ENCODE peak calls at places on chromosomes 12 and 14, in five cellular contexts. One of them, this sample, is unnamed.

GRCh38 chr12:16606201-16606849 is 363 bp upstream of the LMO3 start:
- DNase-seq in posterior cingulate gyrus: peak
- DNase-seq in cardiac fibroblast: peak
- DNase-seq in GM23338: peak
- DNase-seq in GM04503: no peak
- DNase-seq in this sample: no peak

GRCh38 chr12:106693421-106693820 is 81.1 kb upstream of the RIC8B start:
- DNase-seq in posterior cingulate gyrus: no peak
- DNase-seq in cardiac fibroblast: no peak
- DNase-seq in GM23338: no peak
- DNase-seq in GM04503: no peak
- DNase-seq in this sample: no peak

GRCh38 chr14:21083565-21084325 is 13.6 kb downstream of the ARHGEF40 start:
- DNase-seq in posterior cingulate gyrus: no peak
- DNase-seq in cardiac fibroblast: no peak
- DNase-seq in GM23338: no peak
- DNase-seq in GM04503: no peak
- DNase-seq in this sample: no peak

GRCh38 chr14:22819191-22819988 is 4.2 kb upstream of the SLC7A7 start:
- DNase-seq in posterior cingulate gyrus: no peak
- DNase-seq in cardiac fibroblast: peak
- DNase-seq in GM23338: peak
- DNase-seq in GM04503: peak
- DNase-seq in this sample: no peak

GRCh38 chr12:54300732-54301427 is at the start of gene NFE2:
- DNase-seq in posterior cingulate gyrus: no peak
- DNase-seq in cardiac fibroblast: peak
- DNase-seq in GM23338: peak
- DNase-seq in GM04503: no peak
- DNase-seq in this sample: no peak

GRCh38 chr14:91062600-91062999 is 2.2 kb upstream of the RPS6KA5 start:
- DNase-seq in posterior cingulate gyrus: no peak
- DNase-seq in cardiac fibroblast: no peak
- DNase-seq in GM23338: no peak
- DNase-seq in GM04503: no peak
- DNase-seq in this sample: no peak

GRCh38 chr14:39469094-39469710 is 37.0 kb upstream of the FBXO33 start:
- DNase-seq in posterior cingulate gyrus: no peak
- DNase-seq in cardiac fibroblast: peak
- DNase-seq in GM23338: peak
- DNase-seq in GM04503: no peak
- DNase-seq in this sample: no peak

GRCh38 chr12:122035292-122035691 is 13.6 kb downstream of the BCL7A start:
- DNase-seq in posterior cingulate gyrus: no peak
- DNase-seq in cardiac fibroblast: no peak
- DNase-seq in GM23338: no peak
- DNase-seq in GM04503: no peak
- DNase-seq in this sample: no peak

GRCh38 chr12:93247313-93248057 is 130.2 kb upstream of the NUDT4 start:
- DNase-seq in posterior cingulate gyrus: no peak
- DNase-seq in cardiac fibroblast: peak
- DNase-seq in GM23338: no peak
- DNase-seq in GM04503: no peak
- DNase-seq in this sample: no peak

GRCh38 chr12:6272300-6273208 is 37.9 kb upstream of the PLEKHG6 start:
- DNase-seq in posterior cingulate gyrus: no peak
- DNase-seq in cardiac fibroblast: no peak
- DNase-seq in GM23338: peak
- DNase-seq in GM04503: no peak
- DNase-seq in this sample: peak

GRCh38 chr12:123902821-123903220 is 69.8 kb downstream of the CCDC92 start:
- DNase-seq in posterior cingulate gyrus: no peak
- DNase-seq in cardiac fibroblast: no peak
- DNase-seq in GM23338: no peak
- DNase-seq in GM04503: no peak
- DNase-seq in this sample: no peak

GRCh38 chr12:108305520-108305919 is 33.6 kb downstream of the CMKLR1 start:
- DNase-seq in posterior cingulate gyrus: peak
- DNase-seq in cardiac fibroblast: peak
- DNase-seq in GM23338: no peak
- DNase-seq in GM04503: peak
- DNase-seq in this sample: no peak

GRCh38 chr12:98696036-98696646 is 51.1 kb downstream of the APAF1 start:
- DNase-seq in posterior cingulate gyrus: no peak
- DNase-seq in cardiac fibroblast: no peak
- DNase-seq in GM23338: peak
- DNase-seq in GM04503: no peak
- DNase-seq in this sample: no peak

GRCh38 chr14:69327507-69327906 is 67.5 kb downstream of the GALNT16 start:
- DNase-seq in posterior cingulate gyrus: peak
- DNase-seq in cardiac fibroblast: no peak
- DNase-seq in GM23338: no peak
- DNase-seq in GM04503: no peak
- DNase-seq in this sample: no peak

GRCh38 chr14:52885230-52885629 is 65.6 kb downstream of the FERMT2 start:
- DNase-seq in posterior cingulate gyrus: no peak
- DNase-seq in cardiac fibroblast: peak
- DNase-seq in GM23338: no peak
- DNase-seq in GM04503: peak
- DNase-seq in this sample: no peak

GRCh38 chr12:84910549-84911241 is 1.9 kb downstream of the SLC6A15 start:
- DNase-seq in posterior cingulate gyrus: peak
- DNase-seq in cardiac fibroblast: peak
- DNase-seq in GM23338: peak
- DNase-seq in GM04503: no peak
- DNase-seq in this sample: no peak

GRCh38 chr12:92570056-92570753 is 132.6 kb upstream of the PLEKHG7 start:
- DNase-seq in posterior cingulate gyrus: no peak
- DNase-seq in cardiac fibroblast: peak
- DNase-seq in GM23338: peak
- DNase-seq in GM04503: peak
- DNase-seq in this sample: peak

GRCh38 chr14:24388474-24389179 is 10.2 kb upstream of the NYNRIN start:
- DNase-seq in posterior cingulate gyrus: no peak
- DNase-seq in cardiac fibroblast: peak
- DNase-seq in GM23338: no peak
- DNase-seq in GM04503: no peak
- DNase-seq in this sample: no peak

GRCh38 chr12:29309320-29309902 is 71.6 kb downstream of the ERGIC2 start:
- DNase-seq in posterior cingulate gyrus: no peak
- DNase-seq in cardiac fibroblast: peak
- DNase-seq in GM23338: peak
- DNase-seq in GM04503: no peak
- DNase-seq in this sample: peak

GRCh38 chr12:124007810-124008570 is 35.0 kb downstream of the ZNF664 start:
- DNase-seq in posterior cingulate gyrus: no peak
- DNase-seq in cardiac fibroblast: no peak
- DNase-seq in GM23338: no peak
- DNase-seq in GM04503: no peak
- DNase-seq in this sample: no peak

GRCh38 chr12:117790198-117790597 is 178.6 kb downstream of the KSR2 start:
- DNase-seq in posterior cingulate gyrus: no peak
- DNase-seq in cardiac fibroblast: no peak
- DNase-seq in GM23338: peak
- DNase-seq in GM04503: no peak
- DNase-seq in this sample: no peak

GRCh38 chr12:24135158-24135850 is 185.8 kb upstream of the SOX5 start:
- DNase-seq in posterior cingulate gyrus: no peak
- DNase-seq in cardiac fibroblast: no peak
- DNase-seq in GM23338: no peak
- DNase-seq in GM04503: no peak
- DNase-seq in this sample: no peak

GRCh38 chr12:43937947-43938346 is 102.1 kb downstream of the TMEM117 start:
- DNase-seq in posterior cingulate gyrus: no peak
- DNase-seq in cardiac fibroblast: peak
- DNase-seq in GM23338: peak
- DNase-seq in GM04503: no peak
- DNase-seq in this sample: no peak

GRCh38 chr12:50732591-50732990 is 31.3 kb upstream of the ATF1 start:
- DNase-seq in posterior cingulate gyrus: no peak
- DNase-seq in cardiac fibroblast: peak
- DNase-seq in GM23338: no peak
- DNase-seq in GM04503: peak
- DNase-seq in this sample: peak

GRCh38 chr14:101025656-101026055 is 122.1 kb upstream of the RTL1 start:
- DNase-seq in posterior cingulate gyrus: peak
- DNase-seq in cardiac fibroblast: no peak
- DNase-seq in GM23338: no peak
- DNase-seq in GM04503: no peak
- DNase-seq in this sample: no peak

GRCh38 chr14:105314287-105315185 is at the start of gene PACS2:
- DNase-seq in posterior cingulate gyrus: peak
- DNase-seq in cardiac fibroblast: peak
- DNase-seq in GM23338: peak
- DNase-seq in GM04503: no peak
- DNase-seq in this sample: peak

GRCh38 chr12:124762384-124762783 is 101.3 kb downstream of the SCARB1 start:
- DNase-seq in posterior cingulate gyrus: no peak
- DNase-seq in cardiac fibroblast: no peak
- DNase-seq in GM23338: no peak
- DNase-seq in GM04503: no peak
- DNase-seq in this sample: no peak

GRCh38 chr14:74913986-74914573 is 9.0 kb downstream of the RPS6KL1 start:
- DNase-seq in posterior cingulate gyrus: peak
- DNase-seq in cardiac fibroblast: peak
- DNase-seq in GM23338: peak
- DNase-seq in GM04503: peak
- DNase-seq in this sample: peak

GRCh38 chr12:79936670-79937069 is 1.8 kb upstream of the PPP1R12A start:
- DNase-seq in posterior cingulate gyrus: no peak
- DNase-seq in cardiac fibroblast: no peak
- DNase-seq in GM23338: no peak
- DNase-seq in GM04503: no peak
- DNase-seq in this sample: no peak

GRCh38 chr12:82359115-82359478 is 768 bp downstream of the METTL25 start:
- DNase-seq in posterior cingulate gyrus: no peak
- DNase-seq in cardiac fibroblast: peak
- DNase-seq in GM23338: peak
- DNase-seq in GM04503: no peak
- DNase-seq in this sample: no peak

GRCh38 chr12:109987615-109988014 is 8.6 kb downstream of the GIT2 start:
- DNase-seq in posterior cingulate gyrus: no peak
- DNase-seq in cardiac fibroblast: no peak
- DNase-seq in GM23338: no peak
- DNase-seq in GM04503: no peak
- DNase-seq in this sample: no peak

GRCh38 chr12:37672655-37673260 is 643.8 kb upstream of the ALG10B start:
- DNase-seq in posterior cingulate gyrus: no peak
- DNase-seq in cardiac fibroblast: no peak
- DNase-seq in GM23338: peak
- DNase-seq in GM04503: no peak
- DNase-seq in this sample: no peak

GRCh38 chr14:101112351-101113107 is 209.0 kb upstream of the RTL1 start:
- DNase-seq in posterior cingulate gyrus: peak
- DNase-seq in cardiac fibroblast: no peak
- DNase-seq in GM23338: no peak
- DNase-seq in GM04503: no peak
- DNase-seq in this sample: no peak

GRCh38 chr12:109432842-109433304 is 44.2 kb downstream of the KCTD10 start:
- DNase-seq in posterior cingulate gyrus: peak
- DNase-seq in cardiac fibroblast: peak
- DNase-seq in GM23338: peak
- DNase-seq in GM04503: no peak
- DNase-seq in this sample: peak

GRCh38 chr12:27982951-27983350 is 10.4 kb upstream of the PTHLH start:
- DNase-seq in posterior cingulate gyrus: no peak
- DNase-seq in cardiac fibroblast: no peak
- DNase-seq in GM23338: no peak
- DNase-seq in GM04503: no peak
- DNase-seq in this sample: no peak

GRCh38 chr14:102878970-102879460 is 43.4 kb upstream of the AMN start:
- DNase-seq in posterior cingulate gyrus: no peak
- DNase-seq in cardiac fibroblast: no peak
- DNase-seq in GM23338: no peak
- DNase-seq in GM04503: peak
- DNase-seq in this sample: no peak

GRCh38 chr12:1660304-1661187 is 30.3 kb upstream of the ADIPOR2 start:
- DNase-seq in posterior cingulate gyrus: no peak
- DNase-seq in cardiac fibroblast: peak
- DNase-seq in GM23338: no peak
- DNase-seq in GM04503: no peak
- DNase-seq in this sample: no peak

GRCh38 chr12:6367969-6368892 is 7.1 kb downstream of the SCNN1A start:
- DNase-seq in posterior cingulate gyrus: no peak
- DNase-seq in cardiac fibroblast: no peak
- DNase-seq in GM23338: no peak
- DNase-seq in GM04503: no peak
- DNase-seq in this sample: no peak

GRCh38 chr12:31736472-31736871 is 7.7 kb upstream of the AMN1 start:
- DNase-seq in posterior cingulate gyrus: no peak
- DNase-seq in cardiac fibroblast: peak
- DNase-seq in GM23338: no peak
- DNase-seq in GM04503: peak
- DNase-seq in this sample: no peak